ENCODE peak calls at places on chromosomes 5 and 9, in five cellular contexts. One of them, this sample, is unnamed.

GRCh38 chr5:142551242-142552067 is 134.4 kb downstream of the FGF1 start:
- DNase-seq in glomerular endothelial cell: no peak
- DNase-seq in epithelial cell of esophagus: no peak
- DNase-seq in Panc1: no peak
- DNase-seq in HFF-Myc: no peak
- DNase-seq in this sample: no peak

GRCh38 chr9:581673-582497 is 259.6 kb upstream of the DMRT1 start:
- DNase-seq in glomerular endothelial cell: no peak
- DNase-seq in Panc1: no peak
- DNase-seq in epithelial cell of esophagus: no peak
- DNase-seq in HFF-Myc: no peak
- DNase-seq in this sample: no peak

GRCh38 chr5:125987677-125988255 is 435.4 kb upstream of the GRAMD2B start:
- DNase-seq in epithelial cell of esophagus: no peak
- DNase-seq in HFF-Myc: no peak
- DNase-seq in glomerular endothelial cell: no peak
- DNase-seq in Panc1: no peak
- DNase-seq in this sample: no peak

GRCh38 chr9:97508852-97509251 is 7.4 kb downstream of the TMOD1 start:
- DNase-seq in Panc1: no peak
- DNase-seq in epithelial cell of esophagus: no peak
- DNase-seq in HFF-Myc: no peak
- DNase-seq in glomerular endothelial cell: no peak
- DNase-seq in this sample: no peak

GRCh38 chr5:162703914-162704313 is 636.3 kb downstream of the GABRG2 start:
- DNase-seq in glomerular endothelial cell: no peak
- DNase-seq in epithelial cell of esophagus: peak; percentile 0
- DNase-seq in Panc1: no peak
- DNase-seq in HFF-Myc: no peak
- DNase-seq in this sample: no peak

GRCh38 chr9:121975801-121976277 is 117.3 kb downstream of the TTLL11 start:
- DNase-seq in Panc1: no peak
- DNase-seq in HFF-Myc: no peak
- DNase-seq in epithelial cell of esophagus: peak; percentile 80
- DNase-seq in glomerular endothelial cell: no peak
- DNase-seq in this sample: peak; percentile 90

GRCh38 chr5:1380011-1380817 is 35.3 kb upstream of the CLPTM1L start:
- DNase-seq in HFF-Myc: no peak
- DNase-seq in Panc1: no peak
- DNase-seq in glomerular endothelial cell: no peak
- DNase-seq in epithelial cell of esophagus: no peak
- DNase-seq in this sample: no peak

GRCh38 chr9:98142925-98143481 is 24.0 kb upstream of the TRIM14 start:
- DNase-seq in glomerular endothelial cell: no peak
- DNase-seq in Panc1: no peak
- DNase-seq in epithelial cell of esophagus: no peak
- DNase-seq in HFF-Myc: no peak
- DNase-seq in this sample: no peak

GRCh38 chr9:5866276-5866675 is 24.4 kb upstream of the MLANA start:
- DNase-seq in Panc1: no peak
- DNase-seq in glomerular endothelial cell: no peak
- DNase-seq in HFF-Myc: no peak
- DNase-seq in epithelial cell of esophagus: no peak
- DNase-seq in this sample: no peak

GRCh38 chr5:16784843-16785791 is 151.0 kb downstream of the MYO10 start:
- DNase-seq in Panc1: no peak
- DNase-seq in HFF-Myc: no peak
- DNase-seq in glomerular endothelial cell: no peak
- DNase-seq in epithelial cell of esophagus: no peak
- DNase-seq in this sample: no peak

GRCh38 chr9:112094240-112094639 is 80.9 kb downstream of the SUSD1 start:
- DNase-seq in epithelial cell of esophagus: no peak
- DNase-seq in HFF-Myc: no peak
- DNase-seq in Panc1: no peak
- DNase-seq in glomerular endothelial cell: no peak
- DNase-seq in this sample: no peak

GRCh38 chr9:3741729-3742128 is 215.9 kb upstream of the RFX3 start:
- DNase-seq in epithelial cell of esophagus: no peak
- DNase-seq in glomerular endothelial cell: no peak
- DNase-seq in HFF-Myc: no peak
- DNase-seq in Panc1: no peak
- DNase-seq in this sample: no peak

GRCh38 chr5:157342822-157343402 is 77.0 kb downstream of the CYFIP2 start:
- DNase-seq in Panc1: no peak
- DNase-seq in HFF-Myc: no peak
- DNase-seq in epithelial cell of esophagus: peak; percentile 37
- DNase-seq in glomerular endothelial cell: no peak
- DNase-seq in this sample: peak; percentile 12